ENCODE peak calls at places on chromosomes 16 and 17, in five cellular contexts. One of them, this sample, is unnamed.

GRCh38 chr16:30490210-30490609 is 17.7 kb downstream of the ITGAL start:
- DNase-seq in AG04450: no peak
- DNase-seq in brain microvascular endothelial cell: no peak
- DNase-seq in cardiac muscle cell: no peak
- DNase-seq in right atrium auricular region: no peak
- DNase-seq in this sample: no peak

GRCh38 chr17:4940625-4941021 is 555 bp downstream of the RNF167 start:
- DNase-seq in AG04450: no peak
- DNase-seq in right atrium auricular region: no peak
- DNase-seq in brain microvascular endothelial cell: no peak
- DNase-seq in cardiac muscle cell: no peak
- DNase-seq in this sample: no peak

GRCh38 chr17:65345261-65346060 is 208.3 kb downstream of the RGS9 start:
- DNase-seq in AG04450: no peak
- DNase-seq in right atrium auricular region: no peak
- DNase-seq in cardiac muscle cell: no peak
- DNase-seq in brain microvascular endothelial cell: peak
- DNase-seq in this sample: no peak

GRCh38 chr16:71360378-71360777 is 1.9 kb downstream of the CALB2 start:
- DNase-seq in brain microvascular endothelial cell: peak
- DNase-seq in right atrium auricular region: no peak
- DNase-seq in AG04450: peak
- DNase-seq in cardiac muscle cell: no peak
- DNase-seq in this sample: no peak

GRCh38 chr17:66678827-66679226 is 156.1 kb upstream of the CACNG5 start:
- DNase-seq in right atrium auricular region: no peak
- DNase-seq in brain microvascular endothelial cell: no peak
- DNase-seq in AG04450: no peak
- DNase-seq in cardiac muscle cell: no peak
- DNase-seq in this sample: no peak

GRCh38 chr17:55264273-55264639 is 504 bp upstream of the HLF start:
- DNase-seq in AG04450: no peak
- DNase-seq in brain microvascular endothelial cell: no peak
- DNase-seq in cardiac muscle cell: no peak
- DNase-seq in right atrium auricular region: no peak
- DNase-seq in this sample: no peak

GRCh38 chr16:28292731-28293588 is 635 bp downstream of the SBK1 start:
- DNase-seq in brain microvascular endothelial cell: no peak
- DNase-seq in cardiac muscle cell: peak
- DNase-seq in right atrium auricular region: no peak
- DNase-seq in AG04450: no peak
- DNase-seq in this sample: peak

GRCh38 chr17:39668141-39668924 is at the start of gene PNMT:
- DNase-seq in brain microvascular endothelial cell: peak
- DNase-seq in cardiac muscle cell: peak
- DNase-seq in AG04450: no peak
- DNase-seq in right atrium auricular region: no peak
- DNase-seq in this sample: peak

GRCh38 chr17:20159406-20160075 is 150.4 kb downstream of the SPECC1 start:
- DNase-seq in cardiac muscle cell: no peak
- DNase-seq in brain microvascular endothelial cell: no peak
- DNase-seq in AG04450: no peak
- DNase-seq in right atrium auricular region: no peak
- DNase-seq in this sample: no peak

GRCh38 chr17:79338589-79338988 is 264.0 kb downstream of the ENGASE start:
- DNase-seq in right atrium auricular region: no peak
- DNase-seq in cardiac muscle cell: no peak
- DNase-seq in brain microvascular endothelial cell: no peak
- DNase-seq in AG04450: no peak
- DNase-seq in this sample: no peak

GRCh38 chr17:80359422-80360110 is 55.4 kb upstream of the ENDOV start:
- DNase-seq in AG04450: no peak
- DNase-seq in right atrium auricular region: no peak
- DNase-seq in cardiac muscle cell: no peak
- DNase-seq in brain microvascular endothelial cell: no peak
- DNase-seq in this sample: no peak

GRCh38 chr17:41645371-41646063 is 21.1 kb upstream of the KRT17 start:
- DNase-seq in cardiac muscle cell: no peak
- DNase-seq in AG04450: no peak
- DNase-seq in right atrium auricular region: no peak
- DNase-seq in brain microvascular endothelial cell: peak
- DNase-seq in this sample: no peak

GRCh38 chr16:53952215-53953208 is 248.6 kb downstream of the FTO start:
- DNase-seq in right atrium auricular region: no peak
- DNase-seq in AG04450: no peak
- DNase-seq in brain microvascular endothelial cell: no peak
- DNase-seq in cardiac muscle cell: no peak
- DNase-seq in this sample: no peak

GRCh38 chr16:87580855-87581261 is 21.4 kb upstream of the JPH3 start:
- DNase-seq in right atrium auricular region: no peak
- DNase-seq in brain microvascular endothelial cell: peak
- DNase-seq in cardiac muscle cell: no peak
- DNase-seq in AG04450: no peak
- DNase-seq in this sample: no peak

GRCh38 chr16:51540259-51540658 is 389.2 kb upstream of the SALL1 start:
- DNase-seq in brain microvascular endothelial cell: no peak
- DNase-seq in cardiac muscle cell: no peak
- DNase-seq in AG04450: no peak
- DNase-seq in right atrium auricular region: no peak
- DNase-seq in this sample: no peak

GRCh38 chr17:67615011-67615561 is 102.7 kb upstream of the NOL11 start:
- DNase-seq in brain microvascular endothelial cell: no peak
- DNase-seq in AG04450: no peak
- DNase-seq in cardiac muscle cell: no peak
- DNase-seq in right atrium auricular region: no peak
- DNase-seq in this sample: no peak

GRCh38 chr17:63635787-63636186 is 13.6 kb downstream of the MAP3K3 start:
- DNase-seq in right atrium auricular region: no peak
- DNase-seq in AG04450: no peak
- DNase-seq in brain microvascular endothelial cell: no peak
- DNase-seq in cardiac muscle cell: no peak
- DNase-seq in this sample: no peak

GRCh38 chr16:24555346-24555872 is 16.0 kb downstream of the RBBP6 start:
- DNase-seq in AG04450: no peak
- DNase-seq in right atrium auricular region: no peak
- DNase-seq in brain microvascular endothelial cell: no peak
- DNase-seq in cardiac muscle cell: no peak
- DNase-seq in this sample: no peak

GRCh38 chr17:1399679-1400512 is at the start of gene YWHAE:
- DNase-seq in AG04450: peak
- DNase-seq in right atrium auricular region: peak
- DNase-seq in brain microvascular endothelial cell: peak
- DNase-seq in cardiac muscle cell: peak
- DNase-seq in this sample: peak

GRCh38 chr16:81646561-81646960 is 132.5 kb upstream of the PLCG2 start:
- DNase-seq in right atrium auricular region: no peak
- DNase-seq in AG04450: peak
- DNase-seq in cardiac muscle cell: no peak
- DNase-seq in brain microvascular endothelial cell: no peak
- DNase-seq in this sample: no peak

GRCh38 chr17:34827008-34827407 is 134.3 kb downstream of the CCT6B start:
- DNase-seq in right atrium auricular region: no peak
- DNase-seq in brain microvascular endothelial cell: no peak
- DNase-seq in AG04450: no peak
- DNase-seq in cardiac muscle cell: no peak
- DNase-seq in this sample: no peak

GRCh38 chr16:88535857-88536222 is 34.4 kb upstream of the ZC3H18 start:
- DNase-seq in right atrium auricular region: no peak
- DNase-seq in brain microvascular endothelial cell: no peak
- DNase-seq in cardiac muscle cell: no peak
- DNase-seq in AG04450: no peak
- DNase-seq in this sample: no peak

GRCh38 chr16:69424935-69425784 is 741 bp downstream of the CYB5B start:
- DNase-seq in AG04450: no peak
- DNase-seq in cardiac muscle cell: no peak
- DNase-seq in right atrium auricular region: no peak
- DNase-seq in brain microvascular endothelial cell: no peak
- DNase-seq in this sample: no peak

GRCh38 chr17:81018044-81018802 is 16.7 kb upstream of the BAIAP2 start:
- DNase-seq in right atrium auricular region: no peak
- DNase-seq in brain microvascular endothelial cell: no peak
- DNase-seq in cardiac muscle cell: no peak
- DNase-seq in AG04450: no peak
- DNase-seq in this sample: no peak

GRCh38 chr16:75237398-75238131 is 13.9 kb downstream of the BCAR1 start:
- DNase-seq in right atrium auricular region: no peak
- DNase-seq in cardiac muscle cell: no peak
- DNase-seq in brain microvascular endothelial cell: no peak
- DNase-seq in AG04450: no peak
- DNase-seq in this sample: no peak

GRCh38 chr16:4947722-4948503 is 10.2 kb upstream of the SEC14L5 start:
- DNase-seq in AG04450: no peak
- DNase-seq in right atrium auricular region: no peak
- DNase-seq in cardiac muscle cell: no peak
- DNase-seq in brain microvascular endothelial cell: no peak
- DNase-seq in this sample: no peak

GRCh38 chr17:78137392-78138203 is 7.0 kb downstream of the TMC8 start:
- DNase-seq in AG04450: no peak
- DNase-seq in right atrium auricular region: no peak
- DNase-seq in brain microvascular endothelial cell: no peak
- DNase-seq in cardiac muscle cell: no peak
- DNase-seq in this sample: no peak
- TF ChIP-seq CTCF in AG04450: peak
- TF ChIP-seq CTCF in right atrium auricular region: no peak
- TF ChIP-seq CTCF in brain microvascular endothelial cell: peak
- TF ChIP-seq CTCF in cardiac muscle cell: peak
- TF ChIP-seq CTCF in this sample: no peak

DNA sequence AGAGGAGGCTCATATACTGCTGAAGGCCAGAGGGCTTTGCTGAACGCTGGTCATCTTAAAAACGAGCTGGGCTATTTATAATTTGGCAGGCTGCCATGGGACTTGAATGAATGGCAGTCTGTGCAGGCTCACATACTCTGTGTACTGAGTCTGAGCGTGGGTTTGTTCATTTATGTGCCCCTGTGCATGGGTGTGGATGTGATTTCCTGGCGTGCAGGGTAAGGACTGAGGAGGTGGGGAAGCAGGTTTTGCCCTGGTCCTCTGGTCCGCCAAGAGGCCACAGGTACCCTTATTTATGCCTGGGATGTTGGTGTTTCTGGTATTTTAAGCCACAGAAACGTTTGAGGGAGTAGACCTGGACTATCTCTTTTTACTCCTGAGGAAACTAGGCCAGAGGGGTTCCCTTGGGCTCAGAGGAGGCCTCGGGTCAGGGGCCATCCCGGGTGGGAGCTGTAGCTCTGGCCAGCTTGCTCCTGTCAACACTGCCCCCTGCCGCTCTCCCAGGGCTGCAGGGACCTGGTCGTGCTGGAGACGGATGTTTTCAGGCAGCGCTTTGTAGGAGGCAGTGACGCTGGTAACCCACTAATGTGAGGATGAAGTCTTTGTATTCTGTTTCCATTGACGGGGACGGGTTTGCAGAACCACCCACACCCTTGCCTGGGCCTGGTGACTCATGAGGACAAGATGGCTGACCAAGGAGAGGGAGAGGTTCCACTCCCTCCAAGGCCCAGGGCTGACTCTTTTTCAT is 184.4 kb downstream of the MSI2 start:
- DNase-seq in right atrium auricular region: peak
- DNase-seq in brain microvascular endothelial cell: peak
- DNase-seq in cardiac muscle cell: peak
- DNase-seq in AG04450: peak
- DNase-seq in this sample: no peak
- TF ChIP-seq CTCF in right atrium auricular region: peak
- TF ChIP-seq CTCF in brain microvascular endothelial cell: peak
- TF ChIP-seq CTCF in cardiac muscle cell: peak
- TF ChIP-seq CTCF in AG04450: peak
- TF ChIP-seq CTCF in this sample: no peak

GRCh38 chr17:14203392-14203791 is 33.3 kb downstream of the CDRT15 start:
- DNase-seq in brain microvascular endothelial cell: no peak
- DNase-seq in right atrium auricular region: no peak
- DNase-seq in AG04450: no peak
- DNase-seq in cardiac muscle cell: no peak
- DNase-seq in this sample: no peak
- TF ChIP-seq CTCF in brain microvascular endothelial cell: peak
- TF ChIP-seq CTCF in right atrium auricular region: no peak
- TF ChIP-seq CTCF in AG04450: peak
- TF ChIP-seq CTCF in cardiac muscle cell: peak
- TF ChIP-seq CTCF in this sample: no peak

DNA sequence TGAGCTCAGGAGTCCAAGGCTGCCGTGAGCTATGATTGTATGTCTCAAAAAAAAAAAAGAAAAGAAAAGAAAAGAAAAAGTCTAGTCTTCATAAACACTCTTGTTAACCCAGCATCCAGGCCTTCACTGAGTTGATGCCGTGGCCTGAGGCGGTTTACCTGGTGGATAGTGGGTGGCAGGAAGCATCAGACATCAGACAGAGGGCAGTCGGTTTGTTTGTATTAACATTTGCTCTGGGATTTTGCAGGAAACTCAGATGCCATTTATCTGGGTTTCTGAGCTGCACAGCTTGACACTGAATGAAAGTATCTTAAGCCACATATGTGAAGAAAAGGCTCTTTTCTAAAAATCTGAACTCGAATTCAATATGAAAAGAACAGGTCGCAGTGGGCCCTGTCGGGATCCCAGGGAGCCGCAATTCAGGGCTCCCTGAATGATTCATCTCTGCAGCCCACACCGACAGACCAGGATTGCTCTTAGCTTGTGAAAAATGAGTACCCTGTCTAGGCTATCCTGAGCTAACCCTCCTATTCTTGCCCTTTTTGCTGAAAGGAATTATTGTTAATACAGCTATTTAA is 1.1 kb upstream of the DBNDD1 start:
- DNase-seq in right atrium auricular region: no peak
- DNase-seq in AG04450: no peak
- DNase-seq in cardiac muscle cell: no peak
- DNase-seq in brain microvascular endothelial cell: no peak
- DNase-seq in this sample: no peak
- TF ChIP-seq CTCF in right atrium auricular region: no peak
- TF ChIP-seq CTCF in AG04450: no peak
- TF ChIP-seq CTCF in cardiac muscle cell: no peak
- TF ChIP-seq CTCF in brain microvascular endothelial cell: no peak
- TF ChIP-seq CTCF in this sample: no peak

DNA sequence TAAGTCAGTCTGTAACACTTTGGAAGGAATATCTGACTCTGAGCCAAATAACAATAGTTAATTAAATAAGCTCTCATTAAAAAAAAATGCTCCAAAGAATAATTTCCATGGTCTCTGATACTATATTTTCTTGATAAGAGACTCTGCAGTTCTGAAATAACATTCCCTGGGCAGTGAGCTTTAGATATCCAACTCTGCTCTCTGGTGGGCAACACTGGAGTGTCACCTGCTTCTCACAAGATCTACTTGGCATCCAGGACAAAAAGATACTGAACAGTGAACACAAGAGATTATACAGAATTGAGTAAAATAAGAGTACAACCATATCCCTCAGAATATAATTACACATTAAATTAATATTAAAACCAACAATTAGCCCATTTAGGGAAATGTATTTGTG is 13.7 kb downstream of the BLMH start:
- DNase-seq in cardiac muscle cell: peak
- DNase-seq in AG04450: no peak
- DNase-seq in right atrium auricular region: no peak
- DNase-seq in brain microvascular endothelial cell: peak
- DNase-seq in this sample: no peak
- TF ChIP-seq CTCF in cardiac muscle cell: peak
- TF ChIP-seq CTCF in AG04450: peak
- TF ChIP-seq CTCF in right atrium auricular region: peak
- TF ChIP-seq CTCF in brain microvascular endothelial cell: peak
- TF ChIP-seq CTCF in this sample: no peak

GRCh38 chr16:57648590-57649442 is 19.3 kb upstream of the ADGRG3 start:
- DNase-seq in brain microvascular endothelial cell: peak
- DNase-seq in cardiac muscle cell: peak
- DNase-seq in AG04450: peak
- DNase-seq in right atrium auricular region: peak
- DNase-seq in this sample: peak
- TF ChIP-seq CTCF in brain microvascular endothelial cell: peak
- TF ChIP-seq CTCF in cardiac muscle cell: peak
- TF ChIP-seq CTCF in AG04450: peak
- TF ChIP-seq CTCF in right atrium auricular region: peak
- TF ChIP-seq CTCF in this sample: peak

GRCh38 chr16:85396879-85397871 is 215.9 kb upstream of the GSE1 start:
- DNase-seq in brain microvascular endothelial cell: no peak
- DNase-seq in cardiac muscle cell: no peak
- DNase-seq in right atrium auricular region: no peak
- DNase-seq in AG04450: no peak
- DNase-seq in this sample: no peak
- TF ChIP-seq CTCF in brain microvascular endothelial cell: peak
- TF ChIP-seq CTCF in cardiac muscle cell: no peak
- TF ChIP-seq CTCF in right atrium auricular region: no peak
- TF ChIP-seq CTCF in AG04450: no peak
- TF ChIP-seq CTCF in this sample: no peak

This sample was measured in activated B cell treated with CpG ODN at 0.5 μM for 24 hours.